ENCODE peak calls at places on chromosomes 1 and 21, in six cellular contexts. S is mesenchymal stem cell, O is fibroblast of lung, A is astrocyte, U is osteoblast, K is IMR-90. B is an unnamed sample.

GRCh38 chr1:94773931-94774422 is 46.2 kb upstream of the SLC44A3 start:
- DNase-seq in A (peak), S (peak), U (peak), O (peak), K (peak), B (peak)

GRCh38 chr1:102758418-102758817 is 349.9 kb downstream of the COL11A1 start:
- DNase-seq in S (no peak), U (no peak), K (no peak), O (no peak), A (no peak), B (no peak)

GRCh38 chr1:62093261-62093660 is 101.4 kb upstream of the L1TD1 start:
- DNase-seq in U (no peak), A (peak), K (no peak), O (no peak), S (no peak), B (no peak)

GRCh38 chr1:23029337-23029736 is 10.1 kb downstream of the KDM1A start:
- DNase-seq in O (no peak), K (no peak), U (peak), S (no peak), A (no peak), B (no peak)

GRCh38 chr21:27365394-27365793 is 398.5 kb upstream of the ADAMTS5 start:
- DNase-seq in K (peak), S (no peak), U (no peak), A (peak), O (no peak), B (no peak)

GRCh38 chr21:41956926-41957729 is 3.3 kb upstream of the C2CD2 start:
- DNase-seq in S (peak), U (peak), O (peak), A (peak), K (peak), B (no peak)

GRCh38 chr1:22853651-22854185 is 118.9 kb downstream of the LACTBL1 start:
- DNase-seq in U (no peak), S (no peak), K (no peak), A (no peak), O (no peak), B (no peak)

GRCh38 chr1:53401815-53402745 is 57.1 kb upstream of the DMRTB1 start:
- DNase-seq in S (no peak), U (no peak), A (no peak), K (no peak), O (no peak), B (no peak)

GRCh38 chr1:210751911-210752310 is 382.0 kb downstream of the KCNH1 start:
- DNase-seq in S (no peak), K (no peak), A (no peak), O (no peak), U (no peak), B (no peak)

GRCh38 chr21:33799378-33800090 is 116.1 kb downstream of the ATP5PO start:
- DNase-seq in O (peak), A (no peak), S (no peak), U (no peak), K (no peak), B (no peak)

GRCh38 chr1:50266509-50266908 is 156.7 kb downstream of the DMRTA2 start:
- DNase-seq in U (no peak), O (peak), A (no peak), S (no peak), K (no peak), B (no peak)

GRCh38 chr1:183736391-183736790 is 68.5 kb upstream of the RGL1 start:
- DNase-seq in A (no peak), U (no peak), S (no peak), O (no peak), K (no peak), B (no peak)

GRCh38 chr21:15009964-15010363 is 54.8 kb downstream of the NRIP1 start:
- DNase-seq in O (peak), A (peak), K (peak), S (no peak), U (peak), B (no peak)

GRCh38 chr1:22101995-22102394 is 40.9 kb downstream of the WNT4 start:
- DNase-seq in U (no peak), O (no peak), S (no peak), K (no peak), A (no peak), B (no peak)

GRCh38 chr1:172394167-172394751 is 26.2 kb upstream of the C1orf105 start:
- DNase-seq in O (no peak), A (no peak), U (no peak), K (peak), S (peak), B (peak)

GRCh38 chr1:201702936-201703335 is 126.0 kb upstream of the IPO9 start:
- DNase-seq in S (peak), A (no peak), O (peak), U (no peak), K (peak), B (peak)

GRCh38 chr1:113396585-113396984 is 6.3 kb downstream of the MAGI3 start:
- DNase-seq in K (peak), U (peak), A (peak), S (peak), O (peak), B (no peak)

GRCh38 chr21:30600787-30601186 is at the start of gene KRTAP22-1:
- DNase-seq in U (no peak), A (no peak), O (no peak), K (no peak), S (no peak), B (no peak)

GRCh38 chr1:158095737-158096335 is 84.9 kb upstream of the CD1D start:
- DNase-seq in U (peak), S (peak), A (no peak), K (peak), O (peak), B (peak)

GRCh38 chr1:152656459-152656858 is 6.7 kb upstream of the LCE2D start:
- DNase-seq in A (no peak), O (no peak), U (no peak), K (no peak), S (no peak), B (no peak)

GRCh38 chr21:21146587-21147373 is 148.6 kb downstream of the NCAM2 start:
- DNase-seq in K (no peak), A (no peak), O (no peak), S (no peak), U (no peak), B (no peak)

GRCh38 chr1:53379662-53380002 is 51.8 kb upstream of the LRP8 start:
- DNase-seq in S (no peak), U (no peak), O (no peak), A (no peak), K (no peak), B (no peak)

GRCh38 chr1:3453891-3454810 is at the start of gene ARHGEF16:
- DNase-seq in K (peak), U (peak), S (peak), O (peak), A (no peak), B (peak)

GRCh38 chr1:54324031-54324654 is 82.1 kb downstream of the SSBP3 start:
- DNase-seq in K (peak), S (no peak), A (peak), O (no peak), U (no peak), B (peak)

GRCh38 chr1:60622486-60622885 is 459.9 kb upstream of the NFIA start:
- DNase-seq in A (peak), U (no peak), S (no peak), K (no peak), O (no peak), B (no peak)

GRCh38 chr1:79353224-79353623 is 346.7 kb upstream of the ADGRL4 start:
- DNase-seq in O (peak), A (peak), U (no peak), K (peak), S (peak), B (peak)

GRCh38 chr1:8702121-8702520 is 115.3 kb downstream of the RERE start:
- DNase-seq in U (peak), S (peak), K (no peak), O (peak), A (no peak), B (peak)

GRCh38 chr21:38951095-38951745 is 145.5 kb downstream of the ETS2 start:
- DNase-seq in A (no peak), O (no peak), K (no peak), U (no peak), S (no peak), B (no peak)

GRCh38 chr1:168582690-168583325 is 6.4 kb downstream of the XCL1 start:
- DNase-seq in K (peak), S (no peak), O (no peak), A (peak), U (no peak), B (no peak)

GRCh38 chr1:17472814-17473213 is 33.3 kb upstream of the RCC2 start:
- DNase-seq in K (no peak), O (no peak), A (no peak), S (no peak), U (no peak), B (no peak)

GRCh38 chr1:9239622-9240401 is 5.2 kb downstream of the H6PD start:
- DNase-seq in S (peak), K (peak), O (peak), U (peak), A (peak), B (no peak)

GRCh38 chr1:38420666-38421065 is 374.1 kb upstream of the POU3F1 start:
- DNase-seq in K (no peak), U (no peak), O (no peak), A (no peak), S (no peak), B (no peak)

GRCh38 chr1:29767088-29767685 is 530.9 kb downstream of the PTPRU start:
- DNase-seq in S (no peak), A (no peak), O (no peak), U (no peak), K (no peak), B (no peak)

GRCh38 chr1:42085596-42085995 is 67.6 kb upstream of the GUCA2B start:
- DNase-seq in K (peak), O (peak), U (no peak), S (peak), A (no peak), B (peak)

GRCh38 chr1:24830680-24831272 is 85.5 kb downstream of the CLIC4 start:
- DNase-seq in A (peak), K (peak), U (no peak), S (peak), O (peak), B (peak)

GRCh38 chr1:179208681-179209477 is 20.6 kb downstream of the ABL2 start:
- DNase-seq in O (no peak), K (no peak), S (no peak), A (no peak), U (no peak), B (no peak)

GRCh38 chr1:154483941-154484803 is 17.8 kb upstream of the TDRD10 start:
- DNase-seq in O (peak), K (peak), A (peak), S (peak), U (no peak), B (no peak)

GRCh38 chr21:23402929-23403520 is 2204.3 kb downstream of the MRPL39 start:
- DNase-seq in O (no peak), K (no peak), S (no peak), A (no peak), U (no peak), B (no peak)

GRCh38 chr1:43340559-43340958 is 2.9 kb downstream of the MPL start:
- DNase-seq in S (no peak), O (no peak), U (no peak), A (no peak), K (no peak), B (no peak)

GRCh38 chr1:43334453-43335205 is 3.0 kb upstream of the MPL start:
- DNase-seq in U (no peak), S (no peak), A (no peak), K (no peak), O (no peak), B (no peak)

GRCh38 chr1:43339584-43340232 is 2.1 kb downstream of the MPL start:
- DNase-seq in A (no peak), U (no peak), O (no peak), K (no peak), S (no peak), B (no peak)

GRCh38 chr1:43337588-43337987 is at the start of gene MPL:
- DNase-seq in U (no peak), A (no peak), K (no peak), O (no peak), S (no peak), B (no peak)

GRCh38 chr1:43338001-43338400 is 383 bp downstream of the MPL start:
- DNase-seq in K (no peak), A (no peak), U (no peak), S (no peak), O (no peak), B (no peak)
- H3K4me3 ChIP-seq in K (no peak), A (no peak), U (no peak), S (no peak), O (no peak), B (no peak)

GRCh38 chr1:156247460-156248322 is at the start of gene PAQR6:
- DNase-seq in K (no peak), O (no peak), S (no peak), A (no peak), U (peak), B (peak)

GRCh38 chr1:156253634-156254033 is 5.8 kb upstream of the PAQR6 start:
- DNase-seq in U (no peak), S (no peak), A (no peak), K (no peak), O (no peak), B (no peak)

GRCh38 chr1:156248323-156248683 is 447 bp upstream of the PAQR6 start:
- DNase-seq in A (no peak), O (no peak), S (no peak), K (no peak), U (peak), B (no peak)

GRCh38 chr1:156249593-156249992 is 1.7 kb upstream of the PAQR6 start:
- DNase-seq in A (no peak), K (no peak), U (no peak), S (no peak), O (no peak), B (no peak)

DNA sequence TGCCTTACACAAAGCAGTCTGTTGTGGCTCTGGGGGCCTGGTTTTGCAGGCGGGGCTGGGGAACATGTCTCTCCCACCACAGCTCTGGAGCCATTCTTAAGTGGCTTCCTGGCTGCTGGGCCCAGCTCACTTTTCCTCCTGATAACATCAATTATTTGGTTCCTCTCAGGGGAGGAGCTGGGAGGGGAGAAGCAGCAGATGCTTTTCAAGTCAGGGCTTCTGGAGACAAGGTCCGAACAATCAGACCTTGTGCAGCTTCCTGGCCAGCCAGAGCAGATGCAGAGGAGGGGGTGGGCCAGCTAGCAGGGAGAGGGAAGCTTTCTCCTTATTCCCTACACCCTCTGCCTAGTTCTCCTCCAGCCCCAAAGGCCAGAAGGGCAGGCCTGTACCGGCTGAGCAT is 3.7 kb upstream of the PAQR6 start:
- DNase-seq in S (no peak), K (no peak), A (no peak), O (no peak), U (no peak), B (no peak)
- H2AFZ ChIP-seq in S (no peak), K (no peak), A (no peak), O (no peak), U (no peak), B (no peak)

DNA sequence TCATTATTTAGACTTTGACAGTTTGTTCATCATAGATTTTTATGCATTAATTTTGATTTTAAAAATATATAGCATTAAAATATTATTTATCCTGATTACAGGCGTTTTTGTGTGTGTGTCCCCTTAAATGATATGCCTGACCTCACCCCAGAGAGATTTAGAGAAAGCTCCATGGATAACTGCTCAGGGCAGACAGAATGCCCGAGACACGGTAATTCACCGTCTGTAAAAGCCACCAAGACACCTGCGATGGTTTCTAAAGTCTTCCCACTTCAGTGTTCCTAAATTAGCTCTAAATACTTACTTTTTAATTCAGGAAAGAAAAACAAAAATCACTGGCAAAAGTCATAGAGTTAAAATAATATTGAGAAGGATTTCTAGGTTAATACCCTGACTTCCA is 350.6 kb upstream of the RUNX1 start:
- DNase-seq in A (no peak), U (no peak), O (no peak), S (no peak), K (no peak), B (no peak)
- H3K4me3 ChIP-seq in A (no peak), U (no peak), O (no peak), S (no peak), K (no peak), B (no peak)

GRCh38 chr1:111242805-111243523 is 15.5 kb downstream of the CHI3L2 start:
- DNase-seq in A (no peak), K (no peak), O (no peak), S (no peak), U (no peak), B (no peak)
- H2AFZ ChIP-seq in A (no peak), K (no peak), O (no peak), S (no peak), U (no peak), B (no peak)

GRCh38 chr21:37564341-37564923 is 197.9 kb downstream of the DYRK1A start:
- DNase-seq in S (peak), A (peak), K (peak), U (peak), O (peak), B (peak)
- H3K4me3 ChIP-seq in S (peak), A (peak), K (peak), U (peak), O (peak), B (peak)

GRCh38 chr1:2279882-2280281 is 51.8 kb downstream of the SKI start:
- DNase-seq in O (no peak), U (no peak), K (no peak), A (no peak), S (no peak), B (no peak)

GRCh38 chr1:2276803-2277580 is 48.9 kb downstream of the SKI start:
- DNase-seq in S (peak), U (peak), A (peak), K (peak), O (peak), B (no peak)

GRCh38 chr1:2279210-2279639 is 51.1 kb downstream of the SKI start:
- DNase-seq in U (peak), K (peak), S (peak), O (peak), A (peak), B (peak)

GRCh38 chr1:2277741-2278488 is 49.8 kb downstream of the SKI start:
- DNase-seq in A (no peak), O (no peak), S (peak), U (peak), K (no peak), B (no peak)

DNA sequence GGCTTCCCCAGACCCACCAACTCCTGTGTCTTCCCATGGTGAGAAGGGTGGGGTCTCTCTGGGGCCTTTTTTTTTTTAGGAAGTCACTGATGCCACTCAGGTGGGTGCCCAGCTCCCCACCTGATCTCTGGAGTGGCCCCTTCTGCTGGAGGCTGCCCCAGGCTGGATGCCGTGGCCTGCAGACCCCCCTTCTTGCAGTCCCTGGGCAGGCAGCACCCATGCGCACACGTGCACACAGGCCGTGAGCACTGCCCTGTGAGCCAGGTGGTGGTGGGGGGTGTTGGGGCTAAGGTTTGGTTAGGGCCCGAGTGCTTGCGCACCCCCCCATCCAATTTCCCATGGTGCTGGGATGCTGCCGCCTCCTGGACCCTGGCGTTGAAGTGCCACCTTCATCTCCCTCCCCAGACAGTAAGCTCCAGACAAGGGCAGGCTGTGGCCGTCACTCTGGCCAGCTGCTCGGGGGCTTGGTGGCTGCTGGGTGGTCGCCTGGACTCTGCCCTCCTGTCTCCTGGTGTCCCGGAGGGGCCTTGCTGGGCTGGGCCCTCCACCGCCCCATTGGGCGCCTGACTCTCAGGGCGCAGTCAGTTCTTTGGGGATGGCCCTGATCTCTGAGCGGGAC is 50.6 kb downstream of the SKI start:
- DNase-seq in O (no peak), S (no peak), U (no peak), A (no peak), K (no peak), B (no peak)
- H2AFZ ChIP-seq in O (no peak), S (no peak), U (no peak), A (no peak), K (peak), B (no peak)

GRCh38 chr1:40735234-40735633 is 43.7 kb downstream of the NFYC start:
- DNase-seq in S (no peak), O (no peak), K (no peak), U (no peak), A (no peak), B (no peak)
- H3K4me3 ChIP-seq in S (no peak), O (no peak), K (no peak), U (no peak), A (no peak), B (no peak)

B was measured in GM23338.